ENCODE peak calls at places on chromosomes 7 and 10, in nine cellular contexts. I is T follicular helper cell, T is dorsolateral prefrontal cortex, N is EL, R is T-helper 17 cell, F is AG09319, O is left lung, E is AG09309, Y is RCC 7860. L is an unnamed sample.

GRCh38 chr10:110225756-110226554 is 18.6 kb downstream of the MXI1 start:
- DNase-seq in T (peak), R (peak), F (peak), N (peak), O (peak), Y (peak), E (peak), I (peak), L (peak)

GRCh38 chr10:119237722-119238436 is 30.5 kb downstream of the GRK5 start:
- DNase-seq in I (no peak), Y (no peak), F (no peak), T (no peak), O (no peak), E (no peak), R (no peak), N (no peak), L (no peak)

GRCh38 chr7:32890553-32891045 is 961 bp downstream of the KBTBD2 start:
- DNase-seq in N (peak), F (no peak), Y (no peak), E (no peak), R (peak), O (no peak), T (no peak), I (peak), L (no peak)

GRCh38 chr7:670501-671390 is 55.8 kb upstream of the DNAAF5 start:
- DNase-seq in R (no peak), N (no peak), I (no peak), F (no peak), T (no peak), E (no peak), O (no peak), Y (no peak), L (no peak)

GRCh38 chr7:66283003-66283920 is 78.1 kb downstream of the TPST1 start:
- DNase-seq in N (peak), I (no peak), R (no peak), E (peak), Y (peak), F (no peak), O (no peak), T (no peak), L (no peak)

GRCh38 chr7:76209310-76209709 is 7.6 kb downstream of the SRRM3 start:
- DNase-seq in Y (no peak), E (no peak), F (no peak), I (no peak), N (no peak), R (no peak), T (no peak), O (no peak), L (no peak)

GRCh38 chr10:92239600-92240288 is 51.1 kb downstream of the CPEB3 start:
- DNase-seq in E (no peak), I (peak), N (peak), Y (no peak), R (peak), F (no peak), O (peak), T (peak), L (no peak)

GRCh38 chr10:101467286-101467770 is 113.4 kb downstream of the BTRC start:
- DNase-seq in R (no peak), O (no peak), T (no peak), I (peak), N (peak), Y (peak), E (peak), F (peak), L (peak)

GRCh38 chr10:121159670-121160069 is 308.5 kb downstream of the WDR11 start:
- DNase-seq in Y (peak), N (no peak), R (no peak), O (no peak), I (no peak), F (no peak), E (no peak), T (no peak), L (no peak)

GRCh38 chr10:116708386-116708785 is 34.0 kb downstream of the HSPA12A start:
- DNase-seq in O (no peak), T (no peak), E (peak), F (peak), R (no peak), I (no peak), N (peak), Y (peak), L (peak)

GRCh38 chr7:116546054-116546453 is 21.2 kb downstream of the CAV1 start:
- DNase-seq in E (no peak), T (no peak), F (no peak), O (no peak), Y (no peak), N (peak), R (no peak), I (no peak), L (peak)

GRCh38 chr10:124911124-124912051 is 30.5 kb upstream of the ZRANB1 start:
- DNase-seq in E (peak), O (no peak), I (no peak), F (no peak), N (peak), Y (no peak), T (no peak), R (no peak), L (no peak)

GRCh38 chr7:34734786-34735185 is 76.8 kb downstream of the NPSR1 start:
- DNase-seq in F (no peak), O (no peak), E (no peak), I (no peak), N (no peak), Y (no peak), R (no peak), T (no peak), L (no peak)

GRCh38 chr10:48932831-48933670 is 6.6 kb downstream of the LRRC18 start:
- DNase-seq in N (peak), Y (no peak), E (no peak), I (no peak), R (no peak), F (no peak), T (no peak), O (no peak), L (no peak)

GRCh38 chr7:36747251-36747968 is 23.1 kb upstream of the AOAH start:
- DNase-seq in O (no peak), I (no peak), R (no peak), Y (peak), E (peak), T (no peak), F (no peak), N (peak), L (no peak)

GRCh38 chr10:113165643-113166042 is 215.6 kb downstream of the TCF7L2 start:
- DNase-seq in I (no peak), E (no peak), O (peak), N (no peak), T (no peak), F (no peak), Y (no peak), R (no peak), L (no peak)

GRCh38 chr7:30937426-30937825 is 25.8 kb downstream of the AQP1 start:
- DNase-seq in O (no peak), T (no peak), Y (no peak), F (no peak), R (no peak), N (no peak), I (no peak), E (no peak), L (no peak)

GRCh38 chr7:11726251-11727155 is 105.5 kb downstream of the THSD7A start:
- DNase-seq in Y (no peak), N (no peak), F (peak), T (no peak), I (no peak), E (peak), R (no peak), O (no peak), L (peak)

GRCh38 chr7:46932656-46933424 is 649.1 kb downstream of the TNS3 start:
- DNase-seq in N (peak), T (no peak), F (peak), O (no peak), Y (peak), I (no peak), R (no peak), E (peak), L (peak)

GRCh38 chr10:130453721-130454542 is 317.7 kb downstream of the GLRX3 start:
- DNase-seq in N (no peak), E (no peak), R (no peak), T (no peak), Y (no peak), F (no peak), O (no peak), I (no peak), L (no peak)

GRCh38 chr7:35906191-35906908 is 105.5 kb downstream of the SEPTIN7 start:
- DNase-seq in I (peak), R (peak), N (peak), E (peak), F (peak), T (no peak), O (no peak), Y (peak), L (peak)

GRCh38 chr7:28984631-28985030 is 26.5 kb upstream of the TRIL start:
- DNase-seq in F (peak), E (peak), Y (peak), R (no peak), I (no peak), O (no peak), N (peak), T (no peak), L (peak)

GRCh38 chr10:87916515-87916914 is 53.1 kb downstream of the PTEN start:
- DNase-seq in N (no peak), E (no peak), R (no peak), I (no peak), O (no peak), T (no peak), Y (no peak), F (no peak), L (no peak)

GRCh38 chr7:137804819-137805218 is 42.0 kb downstream of the DGKI start:
- DNase-seq in I (no peak), N (no peak), Y (no peak), F (no peak), E (no peak), O (no peak), R (no peak), T (no peak), L (no peak)

GRCh38 chr7:107118109-107118900 is 50.5 kb upstream of the HBP1 start:
- DNase-seq in Y (no peak), O (no peak), N (peak), F (no peak), T (no peak), R (no peak), I (no peak), E (no peak), L (no peak)

GRCh38 chr10:73339436-73339835 is 19.2 kb downstream of the CFAP70 start:
- DNase-seq in O (no peak), T (peak), F (no peak), N (no peak), Y (no peak), E (no peak), R (no peak), I (no peak), L (no peak)

GRCh38 chr10:31242902-31243301 is 76.1 kb upstream of the ZEB1 start:
- DNase-seq in F (peak), T (no peak), E (peak), O (no peak), R (no peak), Y (peak), I (no peak), N (peak), L (peak)

GRCh38 chr10:92640110-92640509 is 47.2 kb downstream of the KIF11 start:
- DNase-seq in T (no peak), F (peak), I (no peak), E (peak), O (no peak), R (no peak), N (peak), Y (no peak), L (peak)

GRCh38 chr7:51069411-51070083 is 247.1 kb downstream of the COBL start:
- DNase-seq in T (no peak), F (no peak), N (no peak), I (no peak), R (no peak), O (no peak), Y (no peak), E (no peak), L (no peak)

GRCh38 chr7:99997545-99998137 is 17.8 kb upstream of the ZKSCAN1 start:
- DNase-seq in N (no peak), E (no peak), F (no peak), T (peak), I (peak), Y (no peak), R (peak), O (peak), L (no peak)

GRCh38 chr7:151269511-151269910 is 21.0 kb upstream of the SMARCD3 start:
- DNase-seq in N (no peak), I (no peak), O (no peak), Y (no peak), F (no peak), T (no peak), E (no peak), R (no peak), L (no peak)